ENCODE peak calls at places on chromosomes 13 and 19, in ten cellular contexts. K, I, L, E, H, F, S, V, O and B are unnamed samples.

GRCh38 chr19:4754248-4754647 is 30.6 kb upstream of the DPP9 start:
- DNase-seq in K (no peak), E (no peak), L (no peak), F (no peak), S (no peak), O (no peak), I (no peak), H (no peak), V (no peak), B (no peak)

GRCh38 chr19:54470991-54471782 is 1.9 kb downstream of the CDC42EP5 start:
- DNase-seq in H (no peak), V (no peak), I (no peak), E (peak; percentile 85), K (peak; percentile 55), F (no peak), L (no peak), S (peak; percentile 55), O (no peak), B (peak; percentile 52)

GRCh38 chr19:4742717-4743646 is 19.3 kb upstream of the DPP9 start:
- DNase-seq in S (no peak), E (no peak), V (peak; percentile 68), O (no peak), K (peak; percentile 45), I (no peak), L (no peak), F (no peak), H (no peak), B (no peak)

GRCh38 chr19:48596679-48597465 is 9.7 kb upstream of the SPACA4 start:
- DNase-seq in I (no peak), F (no peak), E (peak; percentile 64), K (no peak), O (no peak), V (no peak), H (no peak), S (no peak), L (no peak), B (no peak)

GRCh38 chr19:1109697-1110671 is 6.2 kb downstream of the GPX4 start:
- DNase-seq in I (no peak), F (no peak), L (no peak), K (no peak), E (peak; percentile 81), S (no peak), V (no peak), H (no peak), O (no peak), B (no peak)

GRCh38 chr13:81018936-81019335 is 678.0 kb upstream of the SPRY2 start:
- DNase-seq in L (no peak), I (no peak), E (no peak), K (no peak), S (no peak), F (no peak), H (no peak), O (no peak), V (no peak), B (no peak)

GRCh38 chr19:49758292-49758691 is 4.8 kb downstream of the TSKS start:
- DNase-seq in F (no peak), V (no peak), I (no peak), S (no peak), K (no peak), E (no peak), O (peak; percentile 79), H (peak; percentile 81), L (no peak), B (no peak)

GRCh38 chr19:12494260-12494860 is 9.7 kb upstream of the ZNF709 start:
- DNase-seq in H (no peak), K (no peak), S (no peak), L (no peak), I (no peak), O (no peak), E (no peak), F (no peak), V (no peak), B (no peak)

GRCh38 chr13:64371045-64371444 is 2859.1 kb downstream of the PCDH9 start:
- DNase-seq in L (peak; percentile 3), V (no peak), I (no peak), K (no peak), E (no peak), S (no peak), F (no peak), H (no peak), O (peak; percentile 3), B (no peak)

GRCh38 chr19:43780706-43781525 is at the start of gene KCNN4:
- DNase-seq in F (no peak), S (no peak), I (peak; percentile 70), E (peak; percentile 79), K (no peak), O (peak; percentile 63), H (peak; percentile 87), L (peak; percentile 84), V (no peak), B (peak; percentile 79)

GRCh38 chr13:53490732-53491131 is 462.1 kb downstream of the OLFM4 start:
- DNase-seq in V (no peak), F (no peak), H (no peak), S (no peak), I (no peak), L (no peak), E (no peak), K (no peak), O (no peak), B (no peak)

GRCh38 chr13:114102521-114103288 is 29.7 kb downstream of the RASA3 start:
- DNase-seq in O (no peak), F (peak; percentile 71), L (no peak), V (no peak), S (peak; percentile 7), I (peak; percentile 61), K (peak; percentile 9), H (no peak), E (peak; percentile 78), B (no peak)

GRCh38 chr13:94050039-94050438 is 429.4 kb downstream of the DCT start:
- DNase-seq in S (no peak), F (no peak), H (no peak), V (no peak), K (no peak), L (no peak), E (no peak), I (no peak), O (no peak), B (no peak)

GRCh38 chr13:20826810-20827560 is 53.2 kb upstream of the EEF1AKMT1 start:
- DNase-seq in K (no peak), F (no peak), O (peak; percentile 47), H (no peak), I (no peak), E (no peak), L (no peak), V (no peak), S (no peak), B (no peak)

GRCh38 chr13:75749407-75749806 is 113.3 kb downstream of the LMO7 start:
- DNase-seq in F (no peak), H (peak; percentile 59), O (peak; percentile 45), L (no peak), I (no peak), V (no peak), K (no peak), S (no peak), E (no peak), B (no peak)

GRCh38 chr13:31234729-31235128 is 35.0 kb downstream of the B3GLCT start:
- DNase-seq in O (no peak), H (peak; percentile 8), F (no peak), V (no peak), S (no peak), L (peak; percentile 11), K (no peak), I (no peak), E (no peak), B (no peak)
- TF ChIP-seq CTCF in O (peak; percentile 52), H (peak; percentile 31), F (peak; percentile 9), V (peak; percentile 43), S (peak; percentile 20), L (no peak), K (no peak), I (no peak), E (no peak), B (peak; percentile 13)

DNA sequence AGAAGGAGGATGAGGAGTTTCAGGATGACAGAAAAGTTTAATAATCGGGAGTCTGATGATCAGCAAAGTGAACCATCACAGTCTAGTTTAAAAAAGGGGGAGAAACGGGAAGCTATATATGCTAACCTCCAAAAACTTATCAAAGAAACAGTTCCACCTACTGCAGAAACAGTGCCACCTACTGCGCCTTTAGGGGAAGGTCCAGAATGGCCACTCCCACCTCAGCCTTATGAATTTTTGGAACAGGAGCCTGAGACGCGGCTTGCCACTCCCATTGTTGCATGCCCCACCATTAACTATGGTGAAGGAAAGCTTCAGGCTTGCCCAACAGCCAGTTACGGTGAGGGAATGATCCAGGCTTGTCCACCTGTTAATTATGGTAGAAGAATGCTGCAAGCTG is 929.0 kb downstream of the SLITRK6 start:
- DNase-seq in E (no peak), V (no peak), S (no peak), O (no peak), F (no peak), K (peak; percentile 25), H (peak; percentile 1), L (peak; percentile 7), I (no peak), B (no peak)
- TF ChIP-seq CTCF in E (no peak), V (no peak), S (no peak), O (peak; percentile 16), F (no peak), K (no peak), H (peak; percentile 13), L (no peak), I (no peak), B (no peak)

GRCh38 chr13:110949628-110950027 is 34.8 kb upstream of the ANKRD10 start:
- DNase-seq in F (no peak), L (no peak), O (no peak), E (no peak), V (no peak), K (no peak), S (no peak), H (no peak), I (no peak), B (no peak)
- TF ChIP-seq CTCF in F (no peak), L (no peak), O (no peak), E (no peak), V (no peak), K (no peak), S (no peak), H (no peak), I (no peak), B (no peak)

GRCh38 chr13:35824825-35825224 is 306.4 kb downstream of the DCLK1 start:
- DNase-seq in V (no peak), O (no peak), E (no peak), S (no peak), K (no peak), F (no peak), I (no peak), H (no peak), L (no peak), B (no peak)

GRCh38 chr13:35822666-35823065 is 308.5 kb downstream of the DCLK1 start:
- DNase-seq in E (no peak), K (no peak), I (no peak), V (no peak), O (no peak), S (no peak), H (no peak), F (no peak), L (no peak), B (no peak)

GRCh38 chr13:35824395-35824794 is 306.8 kb downstream of the DCLK1 start:
- DNase-seq in I (no peak), L (no peak), H (no peak), S (no peak), E (no peak), O (no peak), F (no peak), V (no peak), K (no peak), B (no peak)

GRCh38 chr13:35830850-35831450 is 300.2 kb downstream of the DCLK1 start:
- DNase-seq in S (no peak), F (no peak), K (no peak), H (no peak), E (no peak), I (no peak), V (no peak), O (no peak), L (no peak), B (no peak)

GRCh38 chr13:35826626-35827254 is 304.4 kb downstream of the DCLK1 start:
- DNase-seq in F (no peak), S (no peak), E (peak; percentile 41), K (peak; percentile 73), L (peak; percentile 11), O (no peak), H (no peak), I (no peak), V (no peak), B (peak; percentile 5)
- TF ChIP-seq CTCF in F (no peak), S (no peak), E (no peak), K (peak; percentile 89), L (peak; percentile 12), O (peak; percentile 31), H (peak; percentile 42), I (no peak), V (peak; percentile 40), B (no peak)